ENCODE peak calls at places on chromosomes 13 and 19, in seven cellular contexts. Q, P, S, H, W, Z and T are unnamed samples.

GRCh38 chr13:74005320-74006154 is 128.7 kb downstream of the KLF12 start:
- DNase-seq in Q (no peak), P (no peak), S (no peak), H (no peak), W (no peak), Z (no peak), T (no peak)

GRCh38 chr13:96780105-96780504 is 214.2 kb downstream of the OXGR1 start:
- DNase-seq in Q (peak; percentile 21), P (no peak), S (no peak), H (peak; percentile 59), W (no peak), Z (no peak), T (no peak)

GRCh38 chr19:12202250-12202649 is 39.4 kb downstream of the ZNF136 start:
- DNase-seq in Q (no peak), P (no peak), S (no peak), H (peak; percentile 24), W (no peak), Z (no peak), T (no peak)

GRCh38 chr13:32001392-32001768 is 30.2 kb upstream of the FRY start:
- DNase-seq in Q (peak; percentile 70), P (no peak), S (no peak), H (peak; percentile 74), W (peak; percentile 5), Z (peak; percentile 30), T (no peak)

GRCh38 chr19:46922465-46922864 is 61.7 kb downstream of the ARHGAP35 start:
- DNase-seq in Q (no peak), P (no peak), S (no peak), H (no peak), W (no peak), Z (no peak), T (no peak)

GRCh38 chr13:107928762-107929161 is 286.6 kb downstream of the LIG4 start:
- DNase-seq in Q (no peak), P (no peak), S (no peak), H (no peak), W (no peak), Z (peak; percentile 37), T (no peak)

GRCh38 chr19:45767881-45768643 is 990 bp downstream of the SIX5 start:
- DNase-seq in Q (peak; percentile 73), P (no peak), S (no peak), H (peak; percentile 76), W (peak; percentile 27), Z (peak; percentile 41), T (no peak)

GRCh38 chr19:35712910-35713845 is 4.6 kb upstream of the KMT2B start:
- DNase-seq in Q (no peak), P (no peak), S (no peak), H (no peak), W (no peak), Z (peak; percentile 37), T (no peak)

GRCh38 chr19:3198901-3199700 is 13.4 kb downstream of the NCLN start:
- DNase-seq in Q (no peak), P (no peak), S (no peak), H (no peak), W (no peak), Z (no peak), T (no peak)

DNA sequence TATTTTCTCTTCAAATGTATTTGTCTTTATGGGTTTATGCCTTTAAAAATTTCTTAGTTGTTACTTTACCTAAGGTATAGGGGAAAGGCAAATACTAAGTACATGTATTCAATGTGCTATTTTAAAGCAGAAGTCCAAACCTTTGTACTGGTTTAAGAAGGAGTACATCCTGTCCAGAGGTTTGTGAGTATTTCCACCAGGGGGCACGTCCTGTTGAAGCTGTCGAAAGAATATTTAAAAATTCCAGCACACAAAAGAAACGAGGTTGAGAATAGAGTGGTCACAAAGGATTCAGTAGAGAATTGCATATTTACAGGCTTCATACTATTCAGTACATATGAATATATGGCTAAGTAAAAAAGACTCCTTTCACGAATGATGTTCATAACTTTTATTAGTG is 59.8 kb downstream of the URI1 start:
- DNase-seq in Q (peak; percentile 16), P (no peak), S (no peak), H (peak; percentile 18), W (peak; percentile 15), Z (peak; percentile 7), T (no peak)
- TF ChIP-seq CTCF in Q (peak; percentile 32), P (no peak), S (no peak), H (peak; percentile 15), W (peak; percentile 51), Z (peak; percentile 20), T (no peak)

GRCh38 chr13:50213526-50213925 is 198.3 kb downstream of the KCNRG start:
- DNase-seq in Q (no peak), P (no peak), S (no peak), H (no peak), W (no peak), Z (no peak), T (peak; percentile 8)

GRCh38 chr13:50220938-50221337 is 205.7 kb downstream of the KCNRG start:
- DNase-seq in Q (no peak), P (no peak), S (no peak), H (peak; percentile 42), W (no peak), Z (no peak), T (no peak)

GRCh38 chr13:50219743-50220142 is 204.5 kb downstream of the KCNRG start:
- DNase-seq in Q (no peak), P (no peak), S (no peak), H (no peak), W (no peak), Z (no peak), T (no peak)

GRCh38 chr13:50214514-50214913 is 199.3 kb downstream of the KCNRG start:
- DNase-seq in Q (no peak), P (no peak), S (no peak), H (peak; percentile 9), W (no peak), Z (no peak), T (no peak)

GRCh38 chr13:50215389-50215788 is 200.1 kb downstream of the KCNRG start:
- DNase-seq in Q (no peak), P (no peak), S (no peak), H (peak; percentile 23), W (no peak), Z (no peak), T (no peak)
- TF ChIP-seq CTCF in Q (no peak), P (no peak), S (no peak), H (no peak), W (no peak), Z (no peak), T (no peak)

GRCh38 chr19:29745253-29745652 is 30.2 kb upstream of the C19orf12 start:
- DNase-seq in Q (no peak), P (no peak), S (no peak), H (no peak), W (no peak), Z (peak; percentile 32), T (no peak)
- TF ChIP-seq CTCF in Q (peak; percentile 14), P (no peak), S (peak; percentile 13), H (peak; percentile 24), W (no peak), Z (peak; percentile 83), T (no peak)

DNA sequence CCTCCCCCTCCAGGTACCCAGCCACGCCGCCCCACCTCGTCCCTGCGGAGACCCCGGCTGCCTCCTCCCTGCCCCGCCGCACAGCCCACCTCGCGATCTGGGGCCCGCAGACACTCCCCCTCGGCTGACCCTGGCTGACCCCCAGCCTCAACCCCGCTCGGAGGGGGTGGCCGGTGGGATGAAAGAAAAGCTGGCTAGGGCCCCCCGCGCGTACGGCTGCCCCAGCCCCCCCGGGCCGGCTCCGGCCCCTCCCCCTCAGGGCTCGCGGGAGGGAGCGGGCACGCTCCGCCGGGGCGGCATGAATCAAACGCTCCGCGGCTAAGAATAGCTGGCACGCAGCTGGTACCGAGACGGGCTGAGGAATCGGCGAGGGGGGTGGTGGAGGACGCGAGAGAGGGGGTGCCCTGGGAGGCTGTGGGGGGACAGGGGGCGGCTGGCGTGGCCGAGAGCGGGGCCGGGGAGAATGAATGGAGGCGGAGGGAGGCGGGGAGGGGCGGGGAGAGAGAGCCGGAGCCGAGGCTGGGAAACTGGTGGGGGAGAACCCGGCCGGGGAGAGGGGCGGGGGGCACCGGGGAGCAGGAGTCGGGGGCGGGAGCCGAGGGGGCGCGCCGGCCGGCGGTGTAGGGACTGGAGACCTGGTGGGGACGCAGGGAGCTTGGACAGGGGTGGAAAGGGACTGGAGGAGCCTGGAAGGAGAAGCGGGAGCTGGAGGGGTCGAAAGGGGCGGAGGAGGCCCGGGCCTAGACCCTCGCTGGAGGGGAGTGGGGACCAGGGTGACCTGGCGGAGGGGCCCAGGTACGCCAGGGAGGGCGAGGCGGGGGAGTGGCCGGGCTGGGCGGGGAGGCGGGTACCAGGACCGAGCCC is 1.1 kb downstream of the SHANK1 start:
- DNase-seq in Q (no peak), P (no peak), S (no peak), H (no peak), W (no peak), Z (no peak), T (no peak)
- TF ChIP-seq CTCF in Q (no peak), P (no peak), S (no peak), H (no peak), W (no peak), Z (no peak), T (no peak)

DNA sequence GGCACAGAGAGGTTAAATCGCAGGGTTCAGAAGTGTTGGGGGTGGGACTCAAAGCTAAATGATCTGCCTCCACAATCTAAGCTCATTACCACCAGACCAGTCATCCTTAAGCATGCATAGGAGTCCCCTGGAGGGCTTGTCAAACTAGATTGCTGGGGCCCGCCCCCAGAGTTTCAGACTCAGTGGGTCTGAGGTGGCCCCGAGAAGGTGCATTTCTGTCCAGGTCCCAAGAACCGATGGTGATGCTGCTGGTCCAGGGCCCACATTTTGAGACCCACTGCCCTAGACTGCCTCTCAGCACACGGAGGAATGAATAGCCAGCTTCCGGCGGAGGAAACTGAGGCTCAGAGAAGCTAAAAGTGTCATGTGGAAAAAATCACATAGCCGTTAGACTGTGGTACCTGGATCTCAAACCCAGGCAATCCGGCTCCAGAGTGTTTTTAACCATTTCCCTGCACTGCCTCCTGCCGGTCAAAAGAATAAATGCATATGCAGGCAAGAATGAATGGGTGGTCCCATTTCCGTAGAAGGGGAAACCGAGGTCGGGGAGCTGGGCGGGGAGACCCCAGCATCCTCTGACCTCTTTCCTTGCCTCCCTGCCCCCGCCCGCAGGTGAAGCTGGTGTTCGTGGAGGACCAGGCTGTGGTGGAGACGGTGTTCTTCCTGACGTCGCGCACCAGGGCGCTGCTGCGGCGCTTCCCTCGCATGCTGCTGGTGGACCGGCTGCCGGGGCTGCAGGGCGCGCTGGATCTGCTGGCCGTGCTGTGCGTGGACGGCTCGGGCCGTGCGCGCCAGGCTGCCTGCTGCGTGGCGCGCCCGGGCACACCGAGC is 23.8 kb downstream of the ZSWIM9 start:
- DNase-seq in Q (peak; percentile 28), P (no peak), S (no peak), H (peak; percentile 27), W (no peak), Z (no peak), T (no peak)
- TF ChIP-seq CTCF in Q (peak; percentile 53), P (no peak), S (peak; percentile 51), H (peak; percentile 64), W (peak; percentile 57), Z (peak; percentile 47), T (no peak)